ENCODE peak calls at places on chromosome 10, in seven cellular contexts. One of them, this sample, is unnamed.
A peak's percentile ranks its signal among the peaks of the same experiment; 100 is the strongest.

GRCh38 chr10:89278034-89278535 is 23.8 kb upstream of the IFIT2 start:
- DNase-seq in NCI-H748 treated with DMSO at 0.1 percent for 48 hours: no peak
- DNase-seq in heart left ventricle: no peak
- DNase-seq in M059J: peak; percentile 99
- DNase-seq in NCI-H510A treated with DMSO at 0.1 percent for 48 hours: peak; percentile 10
- DNase-seq in C1 segment of cervical spinal cord: peak; percentile 17
- DNase-seq in HTR-8/SVneo: peak; percentile 72
- DNase-seq in this sample: no peak

GRCh38 chr10:11683529-11684320 is 58.5 kb upstream of the ECHDC3 start:
- DNase-seq in NCI-H748 treated with DMSO at 0.1 percent for 48 hours: peak; percentile 3
- DNase-seq in heart left ventricle: no peak
- DNase-seq in M059J: no peak
- DNase-seq in NCI-H510A treated with DMSO at 0.1 percent for 48 hours: no peak
- DNase-seq in C1 segment of cervical spinal cord: no peak
- DNase-seq in HTR-8/SVneo: no peak
- DNase-seq in this sample: no peak

GRCh38 chr10:113858541-113858940 is 4.1 kb downstream of the NHLRC2 start:
- DNase-seq in NCI-H748 treated with DMSO at 0.1 percent for 48 hours: no peak
- DNase-seq in heart left ventricle: no peak
- DNase-seq in M059J: peak; percentile 52
- DNase-seq in NCI-H510A treated with DMSO at 0.1 percent for 48 hours: no peak
- DNase-seq in C1 segment of cervical spinal cord: no peak
- DNase-seq in HTR-8/SVneo: no peak
- DNase-seq in this sample: no peak

GRCh38 chr10:78336402-78336791 is 302.7 kb downstream of the RPS24 start:
- DNase-seq in NCI-H748 treated with DMSO at 0.1 percent for 48 hours: no peak
- DNase-seq in heart left ventricle: no peak
- DNase-seq in M059J: peak; percentile 92
- DNase-seq in NCI-H510A treated with DMSO at 0.1 percent for 48 hours: no peak
- DNase-seq in C1 segment of cervical spinal cord: no peak
- DNase-seq in HTR-8/SVneo: peak; percentile 31
- DNase-seq in this sample: no peak

GRCh38 chr10:76337641-76338040 is 906.2 kb downstream of the LRMDA start:
- DNase-seq in NCI-H748 treated with DMSO at 0.1 percent for 48 hours: no peak
- DNase-seq in heart left ventricle: no peak
- DNase-seq in M059J: peak; percentile 87
- DNase-seq in NCI-H510A treated with DMSO at 0.1 percent for 48 hours: no peak
- DNase-seq in C1 segment of cervical spinal cord: no peak
- DNase-seq in HTR-8/SVneo: no peak
- DNase-seq in this sample: no peak

GRCh38 chr10:28991738-28992270 is 297.1 kb upstream of the LYZL1 start:
- DNase-seq in NCI-H748 treated with DMSO at 0.1 percent for 48 hours: peak; percentile 64
- DNase-seq in heart left ventricle: no peak
- DNase-seq in M059J: peak; percentile 52
- DNase-seq in NCI-H510A treated with DMSO at 0.1 percent for 48 hours: peak; percentile 47
- DNase-seq in C1 segment of cervical spinal cord: no peak
- DNase-seq in HTR-8/SVneo: peak; percentile 10
- DNase-seq in this sample: peak; percentile 40

GRCh38 chr10:62115842-62116241 is 152.8 kb downstream of the RTKN2 start:
- DNase-seq in NCI-H748 treated with DMSO at 0.1 percent for 48 hours: no peak
- DNase-seq in heart left ventricle: no peak
- DNase-seq in M059J: no peak
- DNase-seq in NCI-H510A treated with DMSO at 0.1 percent for 48 hours: no peak
- DNase-seq in C1 segment of cervical spinal cord: no peak
- DNase-seq in HTR-8/SVneo: no peak
- DNase-seq in this sample: no peak

GRCh38 chr10:94069884-94070283 is 76.2 kb downstream of the PLCE1 start:
- DNase-seq in NCI-H748 treated with DMSO at 0.1 percent for 48 hours: no peak
- DNase-seq in heart left ventricle: no peak
- DNase-seq in M059J: peak; percentile 75
- DNase-seq in NCI-H510A treated with DMSO at 0.1 percent for 48 hours: no peak
- DNase-seq in C1 segment of cervical spinal cord: no peak
- DNase-seq in HTR-8/SVneo: no peak
- DNase-seq in this sample: no peak

GRCh38 chr10:11863353-11864105 is 40.4 kb downstream of the PROSER2 start:
- DNase-seq in NCI-H748 treated with DMSO at 0.1 percent for 48 hours: no peak
- DNase-seq in heart left ventricle: no peak
- DNase-seq in M059J: no peak
- DNase-seq in NCI-H510A treated with DMSO at 0.1 percent for 48 hours: no peak
- DNase-seq in C1 segment of cervical spinal cord: no peak
- DNase-seq in HTR-8/SVneo: no peak
- DNase-seq in this sample: no peak